ENCODE peak calls at places on chromosomes 6 and 20, in seven cellular contexts. One of them, this sample, is unnamed.

GRCh38 chr20:4797275-4797674 is 75.6 kb downstream of the PRND start:
- DNase-seq in activated T-cell treated with anti-CD3 and anti-CD28 coated beads, Interleukin-2, amount 50 U/mL, for 4 hours: no peak
- DNase-seq in heart left ventricle: no peak
- DNase-seq in ELR: peak
- DNase-seq in Calu3: no peak
- DNase-seq in left ventricle myocardium inferior: no peak
- DNase-seq in transverse colon: no peak
- DNase-seq in this sample: peak

GRCh38 chr6:45493761-45494160 is 116.0 kb upstream of the SUPT3H start:
- DNase-seq in activated T-cell treated with anti-CD3 and anti-CD28 coated beads, Interleukin-2, amount 50 U/mL, for 4 hours: no peak
- DNase-seq in transverse colon: no peak
- DNase-seq in heart left ventricle: no peak
- DNase-seq in Calu3: no peak
- DNase-seq in ELR: peak
- DNase-seq in left ventricle myocardium inferior: no peak
- DNase-seq in this sample: no peak

GRCh38 chr20:17421493-17421892 is 109.7 kb downstream of the BFSP1 start:
- DNase-seq in heart left ventricle: no peak
- DNase-seq in left ventricle myocardium inferior: no peak
- DNase-seq in ELR: no peak
- DNase-seq in transverse colon: no peak
- DNase-seq in Calu3: no peak
- DNase-seq in activated T-cell treated with anti-CD3 and anti-CD28 coated beads, Interleukin-2, amount 50 U/mL, for 4 hours: no peak
- DNase-seq in this sample: peak

GRCh38 chr20:57627339-57627738 is 7.1 kb upstream of the ZBP1 start:
- DNase-seq in left ventricle myocardium inferior: no peak
- DNase-seq in activated T-cell treated with anti-CD3 and anti-CD28 coated beads, Interleukin-2, amount 50 U/mL, for 4 hours: no peak
- DNase-seq in ELR: no peak
- DNase-seq in transverse colon: no peak
- DNase-seq in Calu3: no peak
- DNase-seq in heart left ventricle: no peak
- DNase-seq in this sample: no peak

GRCh38 chr20:46021361-46022359 is 7.4 kb upstream of the SLC12A5 start:
- DNase-seq in activated T-cell treated with anti-CD3 and anti-CD28 coated beads, Interleukin-2, amount 50 U/mL, for 4 hours: no peak
- DNase-seq in transverse colon: peak
- DNase-seq in Calu3: peak
- DNase-seq in left ventricle myocardium inferior: no peak
- DNase-seq in ELR: peak
- DNase-seq in heart left ventricle: no peak
- DNase-seq in this sample: no peak

GRCh38 chr6:126716012-126716411 is 376.1 kb downstream of the CENPW start:
- DNase-seq in ELR: no peak
- DNase-seq in activated T-cell treated with anti-CD3 and anti-CD28 coated beads, Interleukin-2, amount 50 U/mL, for 4 hours: no peak
- DNase-seq in left ventricle myocardium inferior: no peak
- DNase-seq in heart left ventricle: no peak
- DNase-seq in Calu3: no peak
- DNase-seq in transverse colon: no peak
- DNase-seq in this sample: no peak

GRCh38 chr6:37483917-37484785 is 15.5 kb downstream of the CCDC167 start:
- DNase-seq in transverse colon: peak
- DNase-seq in activated T-cell treated with anti-CD3 and anti-CD28 coated beads, Interleukin-2, amount 50 U/mL, for 4 hours: peak
- DNase-seq in heart left ventricle: peak
- DNase-seq in left ventricle myocardium inferior: peak
- DNase-seq in Calu3: peak
- DNase-seq in ELR: peak
- DNase-seq in this sample: peak

GRCh38 chr6:131033631-131034030 is 29.4 kb downstream of the EPB41L2 start:
- DNase-seq in ELR: no peak
- DNase-seq in transverse colon: no peak
- DNase-seq in Calu3: no peak
- DNase-seq in heart left ventricle: no peak
- DNase-seq in activated T-cell treated with anti-CD3 and anti-CD28 coated beads, Interleukin-2, amount 50 U/mL, for 4 hours: no peak
- DNase-seq in left ventricle myocardium inferior: no peak
- DNase-seq in this sample: no peak

GRCh38 chr20:25090492-25091429 is 8.8 kb upstream of the VSX1 start:
- DNase-seq in Calu3: no peak
- DNase-seq in left ventricle myocardium inferior: no peak
- DNase-seq in heart left ventricle: no peak
- DNase-seq in transverse colon: peak
- DNase-seq in ELR: no peak
- DNase-seq in activated T-cell treated with anti-CD3 and anti-CD28 coated beads, Interleukin-2, amount 50 U/mL, for 4 hours: peak
- DNase-seq in this sample: no peak

GRCh38 chr20:62570403-62570802 is 71.9 kb upstream of the SLCO4A1 start:
- DNase-seq in heart left ventricle: no peak
- DNase-seq in activated T-cell treated with anti-CD3 and anti-CD28 coated beads, Interleukin-2, amount 50 U/mL, for 4 hours: no peak
- DNase-seq in transverse colon: no peak
- DNase-seq in ELR: no peak
- DNase-seq in Calu3: no peak
- DNase-seq in left ventricle myocardium inferior: peak
- DNase-seq in this sample: no peak

GRCh38 chr6:150224820-150225219 is 82.0 kb downstream of the PPP1R14C start:
- DNase-seq in left ventricle myocardium inferior: no peak
- DNase-seq in transverse colon: no peak
- DNase-seq in ELR: no peak
- DNase-seq in activated T-cell treated with anti-CD3 and anti-CD28 coated beads, Interleukin-2, amount 50 U/mL, for 4 hours: no peak
- DNase-seq in Calu3: no peak
- DNase-seq in heart left ventricle: no peak
- DNase-seq in this sample: no peak

GRCh38 chr6:52603000-52603795 is 26.3 kb upstream of the TRAM2 start:
- DNase-seq in left ventricle myocardium inferior: no peak
- DNase-seq in Calu3: no peak
- DNase-seq in ELR: peak
- DNase-seq in heart left ventricle: no peak
- DNase-seq in transverse colon: no peak
- DNase-seq in activated T-cell treated with anti-CD3 and anti-CD28 coated beads, Interleukin-2, amount 50 U/mL, for 4 hours: no peak
- DNase-seq in this sample: peak

GRCh38 chr6:3651698-3652229 is 99.7 kb downstream of the PXDC1 start:
- DNase-seq in ELR: no peak
- DNase-seq in heart left ventricle: no peak
- DNase-seq in left ventricle myocardium inferior: no peak
- DNase-seq in Calu3: no peak
- DNase-seq in transverse colon: no peak
- DNase-seq in activated T-cell treated with anti-CD3 and anti-CD28 coated beads, Interleukin-2, amount 50 U/mL, for 4 hours: no peak
- DNase-seq in this sample: no peak

GRCh38 chr6:150685860-150686259 is 86.2 kb downstream of the PLEKHG1 start:
- DNase-seq in activated T-cell treated with anti-CD3 and anti-CD28 coated beads, Interleukin-2, amount 50 U/mL, for 4 hours: peak
- DNase-seq in heart left ventricle: peak
- DNase-seq in transverse colon: peak
- DNase-seq in Calu3: peak
- DNase-seq in ELR: peak
- DNase-seq in left ventricle myocardium inferior: no peak
- DNase-seq in this sample: no peak

GRCh38 chr6:151975795-151976194 is 168.3 kb downstream of the ESR1 start:
- DNase-seq in ELR: no peak
- DNase-seq in activated T-cell treated with anti-CD3 and anti-CD28 coated beads, Interleukin-2, amount 50 U/mL, for 4 hours: no peak
- DNase-seq in Calu3: no peak
- DNase-seq in left ventricle myocardium inferior: no peak
- DNase-seq in transverse colon: no peak
- DNase-seq in heart left ventricle: no peak
- DNase-seq in this sample: no peak

GRCh38 chr6:13812359-13812642 is 2.1 kb downstream of the MCUR1 start:
- DNase-seq in activated T-cell treated with anti-CD3 and anti-CD28 coated beads, Interleukin-2, amount 50 U/mL, for 4 hours: no peak
- DNase-seq in ELR: no peak
- DNase-seq in left ventricle myocardium inferior: no peak
- DNase-seq in transverse colon: no peak
- DNase-seq in Calu3: no peak
- DNase-seq in heart left ventricle: no peak
- DNase-seq in this sample: no peak

GRCh38 chr6:17584241-17584803 is 15.8 kb upstream of the FAM8A1 start:
- DNase-seq in activated T-cell treated with anti-CD3 and anti-CD28 coated beads, Interleukin-2, amount 50 U/mL, for 4 hours: no peak
- DNase-seq in left ventricle myocardium inferior: no peak
- DNase-seq in ELR: peak
- DNase-seq in transverse colon: no peak
- DNase-seq in heart left ventricle: no peak
- DNase-seq in Calu3: peak
- DNase-seq in this sample: peak

GRCh38 chr20:10434467-10434831 is 427 bp upstream of the MKKS start:
- DNase-seq in Calu3: peak
- DNase-seq in activated T-cell treated with anti-CD3 and anti-CD28 coated beads, Interleukin-2, amount 50 U/mL, for 4 hours: peak
- DNase-seq in left ventricle myocardium inferior: peak
- DNase-seq in ELR: peak
- DNase-seq in heart left ventricle: peak
- DNase-seq in transverse colon: peak
- DNase-seq in this sample: peak

GRCh38 chr6:141965016-141965545 is 167.6 kb upstream of the GJE1 start:
- DNase-seq in ELR: no peak
- DNase-seq in heart left ventricle: no peak
- DNase-seq in Calu3: no peak
- DNase-seq in activated T-cell treated with anti-CD3 and anti-CD28 coated beads, Interleukin-2, amount 50 U/mL, for 4 hours: no peak
- DNase-seq in left ventricle myocardium inferior: no peak
- DNase-seq in transverse colon: no peak
- DNase-seq in this sample: no peak

GRCh38 chr6:125821825-125822281 is 31.1 kb downstream of the NCOA7 start:
- DNase-seq in left ventricle myocardium inferior: no peak
- DNase-seq in Calu3: no peak
- DNase-seq in activated T-cell treated with anti-CD3 and anti-CD28 coated beads, Interleukin-2, amount 50 U/mL, for 4 hours: no peak
- DNase-seq in transverse colon: peak
- DNase-seq in heart left ventricle: no peak
- DNase-seq in ELR: no peak
- DNase-seq in this sample: no peak

GRCh38 chr6:107418118-107418517 is 41.2 kb downstream of the PDSS2 start:
- DNase-seq in activated T-cell treated with anti-CD3 and anti-CD28 coated beads, Interleukin-2, amount 50 U/mL, for 4 hours: no peak
- DNase-seq in Calu3: peak
- DNase-seq in heart left ventricle: no peak
- DNase-seq in left ventricle myocardium inferior: no peak
- DNase-seq in ELR: peak
- DNase-seq in transverse colon: no peak
- DNase-seq in this sample: peak

GRCh38 chr6:132275253-132275970 is 125.9 kb downstream of the MOXD1 start:
- DNase-seq in activated T-cell treated with anti-CD3 and anti-CD28 coated beads, Interleukin-2, amount 50 U/mL, for 4 hours: no peak
- DNase-seq in left ventricle myocardium inferior: no peak
- DNase-seq in heart left ventricle: no peak
- DNase-seq in transverse colon: no peak
- DNase-seq in Calu3: no peak
- DNase-seq in ELR: no peak
- DNase-seq in this sample: peak

GRCh38 chr6:129686941-129687627 is 22.9 kb downstream of the ARHGAP18 start:
- DNase-seq in left ventricle myocardium inferior: no peak
- DNase-seq in ELR: peak
- DNase-seq in Calu3: no peak
- DNase-seq in heart left ventricle: no peak
- DNase-seq in activated T-cell treated with anti-CD3 and anti-CD28 coated beads, Interleukin-2, amount 50 U/mL, for 4 hours: peak
- DNase-seq in transverse colon: peak
- DNase-seq in this sample: peak

GRCh38 chr20:21512634-21513180 is 1.2 kb downstream of the NKX2-2 start:
- DNase-seq in heart left ventricle: no peak
- DNase-seq in left ventricle myocardium inferior: no peak
- DNase-seq in Calu3: no peak
- DNase-seq in activated T-cell treated with anti-CD3 and anti-CD28 coated beads, Interleukin-2, amount 50 U/mL, for 4 hours: no peak
- DNase-seq in transverse colon: no peak
- DNase-seq in ELR: no peak
- DNase-seq in this sample: no peak

This sample was measured in brain microvascular endothelial cell.